ENCODE peak calls at places on chromosomes 6 and 20, in eight cellular contexts. One of them, this sample, is unnamed.

GRCh38 chr6:142624978-142625715 is 319.8 kb downstream of the HIVEP2 start:
- DNase-seq in stomach: no peak
- DNase-seq in brain microvascular endothelial cell: no peak
- DNase-seq in lower leg skin: no peak
- DNase-seq in posterior vena cava: no peak
- DNase-seq in NCI-H1105: no peak
- DNase-seq in activated naive CD4-positive, alpha-beta T cell: no peak
- DNase-seq in activated effector memory CD4-positive, alpha-beta T cell treated with anti-CD3 and anti-CD28 coated beads, Interleukin-2, amount 50 U/mL, for 16 hours: no peak
- DNase-seq in this sample: no peak

GRCh38 chr6:79570802-79571367 is 33.7 kb upstream of the LCA5 start:
- DNase-seq in NCI-H1105: peak
- DNase-seq in lower leg skin: no peak
- DNase-seq in activated naive CD4-positive, alpha-beta T cell: no peak
- DNase-seq in brain microvascular endothelial cell: no peak
- DNase-seq in activated effector memory CD4-positive, alpha-beta T cell treated with anti-CD3 and anti-CD28 coated beads, Interleukin-2, amount 50 U/mL, for 16 hours: no peak
- DNase-seq in posterior vena cava: no peak
- DNase-seq in stomach: no peak
- DNase-seq in this sample: no peak

GRCh38 chr6:36548401-36548743 is 1.1 kb upstream of the STK38 start:
- DNase-seq in lower leg skin: no peak
- DNase-seq in brain microvascular endothelial cell: no peak
- DNase-seq in activated naive CD4-positive, alpha-beta T cell: no peak
- DNase-seq in activated effector memory CD4-positive, alpha-beta T cell treated with anti-CD3 and anti-CD28 coated beads, Interleukin-2, amount 50 U/mL, for 16 hours: no peak
- DNase-seq in NCI-H1105: no peak
- DNase-seq in posterior vena cava: no peak
- DNase-seq in stomach: no peak
- DNase-seq in this sample: no peak

GRCh38 chr20:41900292-41900691 is 282.1 kb upstream of the CHD6 start:
- DNase-seq in activated naive CD4-positive, alpha-beta T cell: no peak
- DNase-seq in NCI-H1105: peak
- DNase-seq in stomach: no peak
- DNase-seq in brain microvascular endothelial cell: no peak
- DNase-seq in posterior vena cava: no peak
- DNase-seq in lower leg skin: no peak
- DNase-seq in activated effector memory CD4-positive, alpha-beta T cell treated with anti-CD3 and anti-CD28 coated beads, Interleukin-2, amount 50 U/mL, for 16 hours: no peak
- DNase-seq in this sample: no peak

GRCh38 chr6:131135244-131136020 is at the start of gene AKAP7:
- DNase-seq in activated naive CD4-positive, alpha-beta T cell: peak
- DNase-seq in activated effector memory CD4-positive, alpha-beta T cell treated with anti-CD3 and anti-CD28 coated beads, Interleukin-2, amount 50 U/mL, for 16 hours: peak
- DNase-seq in stomach: peak
- DNase-seq in brain microvascular endothelial cell: peak
- DNase-seq in posterior vena cava: peak
- DNase-seq in lower leg skin: peak
- DNase-seq in NCI-H1105: peak
- DNase-seq in this sample: peak

GRCh38 chr6:40326689-40327404 is 260.3 kb downstream of the LRFN2 start:
- DNase-seq in posterior vena cava: no peak
- DNase-seq in brain microvascular endothelial cell: no peak
- DNase-seq in NCI-H1105: peak
- DNase-seq in activated naive CD4-positive, alpha-beta T cell: no peak
- DNase-seq in stomach: no peak
- DNase-seq in activated effector memory CD4-positive, alpha-beta T cell treated with anti-CD3 and anti-CD28 coated beads, Interleukin-2, amount 50 U/mL, for 16 hours: no peak
- DNase-seq in lower leg skin: no peak
- DNase-seq in this sample: no peak

GRCh38 chr20:64077876-64078551 is 1.3 kb downstream of the RGS19 start:
- DNase-seq in brain microvascular endothelial cell: no peak
- DNase-seq in NCI-H1105: no peak
- DNase-seq in posterior vena cava: no peak
- DNase-seq in lower leg skin: no peak
- DNase-seq in stomach: peak
- DNase-seq in activated naive CD4-positive, alpha-beta T cell: no peak
- DNase-seq in activated effector memory CD4-positive, alpha-beta T cell treated with anti-CD3 and anti-CD28 coated beads, Interleukin-2, amount 50 U/mL, for 16 hours: peak
- DNase-seq in this sample: no peak

GRCh38 chr20:62735331-62735821 is 26.7 kb downstream of the NTSR1 start:
- DNase-seq in stomach: no peak
- DNase-seq in activated naive CD4-positive, alpha-beta T cell: no peak
- DNase-seq in posterior vena cava: peak
- DNase-seq in lower leg skin: peak
- DNase-seq in NCI-H1105: no peak
- DNase-seq in activated effector memory CD4-positive, alpha-beta T cell treated with anti-CD3 and anti-CD28 coated beads, Interleukin-2, amount 50 U/mL, for 16 hours: peak
- DNase-seq in brain microvascular endothelial cell: no peak
- DNase-seq in this sample: no peak

GRCh38 chr20:61436268-61436667 is 184.2 kb downstream of the CDH4 start:
- DNase-seq in brain microvascular endothelial cell: peak
- DNase-seq in stomach: no peak
- DNase-seq in posterior vena cava: no peak
- DNase-seq in activated effector memory CD4-positive, alpha-beta T cell treated with anti-CD3 and anti-CD28 coated beads, Interleukin-2, amount 50 U/mL, for 16 hours: peak
- DNase-seq in lower leg skin: no peak
- DNase-seq in activated naive CD4-positive, alpha-beta T cell: no peak
- DNase-seq in NCI-H1105: no peak
- DNase-seq in this sample: no peak

GRCh38 chr6:112253842-112254816 is at the start of gene LAMA4:
- DNase-seq in posterior vena cava: no peak
- DNase-seq in activated naive CD4-positive, alpha-beta T cell: no peak
- DNase-seq in brain microvascular endothelial cell: peak
- DNase-seq in activated effector memory CD4-positive, alpha-beta T cell treated with anti-CD3 and anti-CD28 coated beads, Interleukin-2, amount 50 U/mL, for 16 hours: no peak
- DNase-seq in NCI-H1105: peak
- DNase-seq in stomach: peak
- DNase-seq in lower leg skin: peak
- DNase-seq in this sample: peak

GRCh38 chr6:87706187-87706966 is 4.3 kb upstream of the AKIRIN2 start:
- DNase-seq in activated effector memory CD4-positive, alpha-beta T cell treated with anti-CD3 and anti-CD28 coated beads, Interleukin-2, amount 50 U/mL, for 16 hours: no peak
- DNase-seq in stomach: no peak
- DNase-seq in NCI-H1105: no peak
- DNase-seq in lower leg skin: no peak
- DNase-seq in brain microvascular endothelial cell: no peak
- DNase-seq in posterior vena cava: no peak
- DNase-seq in activated naive CD4-positive, alpha-beta T cell: no peak
- DNase-seq in this sample: no peak

GRCh38 chr6:149513915-149514314 is 29.1 kb upstream of the ZC3H12D start:
- DNase-seq in stomach: no peak
- DNase-seq in NCI-H1105: no peak
- DNase-seq in lower leg skin: no peak
- DNase-seq in activated effector memory CD4-positive, alpha-beta T cell treated with anti-CD3 and anti-CD28 coated beads, Interleukin-2, amount 50 U/mL, for 16 hours: no peak
- DNase-seq in brain microvascular endothelial cell: no peak
- DNase-seq in activated naive CD4-positive, alpha-beta T cell: no peak
- DNase-seq in posterior vena cava: no peak
- DNase-seq in this sample: no peak

GRCh38 chr20:19265646-19266374 is 53.4 kb downstream of the SLC24A3 start:
- DNase-seq in lower leg skin: peak
- DNase-seq in activated naive CD4-positive, alpha-beta T cell: no peak
- DNase-seq in brain microvascular endothelial cell: no peak
- DNase-seq in NCI-H1105: no peak
- DNase-seq in stomach: no peak
- DNase-seq in posterior vena cava: no peak
- DNase-seq in activated effector memory CD4-positive, alpha-beta T cell treated with anti-CD3 and anti-CD28 coated beads, Interleukin-2, amount 50 U/mL, for 16 hours: no peak
- DNase-seq in this sample: no peak

GRCh38 chr6:30591008-30591407 is 19.8 kb downstream of the ABCF1 start:
- DNase-seq in activated effector memory CD4-positive, alpha-beta T cell treated with anti-CD3 and anti-CD28 coated beads, Interleukin-2, amount 50 U/mL, for 16 hours: no peak
- DNase-seq in NCI-H1105: no peak
- DNase-seq in lower leg skin: no peak
- DNase-seq in stomach: no peak
- DNase-seq in activated naive CD4-positive, alpha-beta T cell: no peak
- DNase-seq in posterior vena cava: peak
- DNase-seq in brain microvascular endothelial cell: no peak
- DNase-seq in this sample: peak

GRCh38 chr6:119148102-119148824 is 69.8 kb upstream of the FAM184A start:
- DNase-seq in stomach: no peak
- DNase-seq in activated effector memory CD4-positive, alpha-beta T cell treated with anti-CD3 and anti-CD28 coated beads, Interleukin-2, amount 50 U/mL, for 16 hours: no peak
- DNase-seq in brain microvascular endothelial cell: peak
- DNase-seq in NCI-H1105: peak
- DNase-seq in posterior vena cava: no peak
- DNase-seq in lower leg skin: no peak
- DNase-seq in activated naive CD4-positive, alpha-beta T cell: no peak
- DNase-seq in this sample: no peak

GRCh38 chr6:5751525-5752252 is 255.0 kb downstream of the NRN1 start:
- DNase-seq in posterior vena cava: no peak
- DNase-seq in lower leg skin: peak
- DNase-seq in activated effector memory CD4-positive, alpha-beta T cell treated with anti-CD3 and anti-CD28 coated beads, Interleukin-2, amount 50 U/mL, for 16 hours: no peak
- DNase-seq in activated naive CD4-positive, alpha-beta T cell: no peak
- DNase-seq in brain microvascular endothelial cell: no peak
- DNase-seq in NCI-H1105: no peak
- DNase-seq in stomach: no peak
- DNase-seq in this sample: no peak

GRCh38 chr6:129853996-129854711 is 7.0 kb downstream of the TMEM244 start:
- DNase-seq in NCI-H1105: no peak
- DNase-seq in brain microvascular endothelial cell: peak
- DNase-seq in stomach: no peak
- DNase-seq in lower leg skin: no peak
- DNase-seq in activated naive CD4-positive, alpha-beta T cell: no peak
- DNase-seq in activated effector memory CD4-positive, alpha-beta T cell treated with anti-CD3 and anti-CD28 coated beads, Interleukin-2, amount 50 U/mL, for 16 hours: no peak
- DNase-seq in posterior vena cava: no peak
- DNase-seq in this sample: no peak

GRCh38 chr6:156378853-156379252 is 398.3 kb upstream of the ARID1B start:
- DNase-seq in stomach: no peak
- DNase-seq in posterior vena cava: no peak
- DNase-seq in NCI-H1105: no peak
- DNase-seq in activated effector memory CD4-positive, alpha-beta T cell treated with anti-CD3 and anti-CD28 coated beads, Interleukin-2, amount 50 U/mL, for 16 hours: no peak
- DNase-seq in activated naive CD4-positive, alpha-beta T cell: no peak
- DNase-seq in brain microvascular endothelial cell: no peak
- DNase-seq in lower leg skin: no peak
- DNase-seq in this sample: no peak

GRCh38 chr20:15937179-15937578 is 636.1 kb downstream of the KIF16B start:
- DNase-seq in NCI-H1105: no peak
- DNase-seq in activated naive CD4-positive, alpha-beta T cell: no peak
- DNase-seq in brain microvascular endothelial cell: no peak
- DNase-seq in lower leg skin: no peak
- DNase-seq in activated effector memory CD4-positive, alpha-beta T cell treated with anti-CD3 and anti-CD28 coated beads, Interleukin-2, amount 50 U/mL, for 16 hours: no peak
- DNase-seq in stomach: no peak
- DNase-seq in posterior vena cava: no peak
- DNase-seq in this sample: no peak

GRCh38 chr6:29531668-29532067 is 27.9 kb downstream of the UBD start:
- DNase-seq in NCI-H1105: no peak
- DNase-seq in activated naive CD4-positive, alpha-beta T cell: no peak
- DNase-seq in brain microvascular endothelial cell: peak
- DNase-seq in lower leg skin: no peak
- DNase-seq in posterior vena cava: no peak
- DNase-seq in activated effector memory CD4-positive, alpha-beta T cell treated with anti-CD3 and anti-CD28 coated beads, Interleukin-2, amount 50 U/mL, for 16 hours: no peak
- DNase-seq in stomach: no peak
- DNase-seq in this sample: no peak

GRCh38 chr6:19830171-19830570 is 7.0 kb upstream of the ID4 start:
- DNase-seq in lower leg skin: no peak
- DNase-seq in stomach: no peak
- DNase-seq in NCI-H1105: no peak
- DNase-seq in activated effector memory CD4-positive, alpha-beta T cell treated with anti-CD3 and anti-CD28 coated beads, Interleukin-2, amount 50 U/mL, for 16 hours: no peak
- DNase-seq in activated naive CD4-positive, alpha-beta T cell: no peak
- DNase-seq in posterior vena cava: no peak
- DNase-seq in brain microvascular endothelial cell: peak
- DNase-seq in this sample: no peak

GRCh38 chr6:31641370-31641769 is 11.1 kb downstream of the BAG6 start:
- DNase-seq in NCI-H1105: no peak
- DNase-seq in lower leg skin: no peak
- DNase-seq in posterior vena cava: no peak
- DNase-seq in activated effector memory CD4-positive, alpha-beta T cell treated with anti-CD3 and anti-CD28 coated beads, Interleukin-2, amount 50 U/mL, for 16 hours: no peak
- DNase-seq in stomach: no peak
- DNase-seq in activated naive CD4-positive, alpha-beta T cell: no peak
- DNase-seq in brain microvascular endothelial cell: no peak
- DNase-seq in this sample: no peak

GRCh38 chr20:63117151-63117550 is 98.8 kb downstream of the YTHDF1 start:
- DNase-seq in stomach: no peak
- DNase-seq in activated effector memory CD4-positive, alpha-beta T cell treated with anti-CD3 and anti-CD28 coated beads, Interleukin-2, amount 50 U/mL, for 16 hours: peak
- DNase-seq in lower leg skin: no peak
- DNase-seq in activated naive CD4-positive, alpha-beta T cell: no peak
- DNase-seq in posterior vena cava: no peak
- DNase-seq in brain microvascular endothelial cell: no peak
- DNase-seq in NCI-H1105: peak
- DNase-seq in this sample: no peak

GRCh38 chr6:20757761-20758160 is 223.5 kb downstream of the CDKAL1 start:
- DNase-seq in lower leg skin: no peak
- DNase-seq in brain microvascular endothelial cell: peak
- DNase-seq in activated naive CD4-positive, alpha-beta T cell: no peak
- DNase-seq in activated effector memory CD4-positive, alpha-beta T cell treated with anti-CD3 and anti-CD28 coated beads, Interleukin-2, amount 50 U/mL, for 16 hours: no peak
- DNase-seq in NCI-H1105: no peak
- DNase-seq in posterior vena cava: no peak
- DNase-seq in stomach: no peak
- DNase-seq in this sample: no peak

GRCh38 chr6:159099311-159099710 is 54.5 kb upstream of the TAGAP start:
- DNase-seq in stomach: no peak
- DNase-seq in posterior vena cava: no peak
- DNase-seq in activated naive CD4-positive, alpha-beta T cell: no peak
- DNase-seq in NCI-H1105: no peak
- DNase-seq in brain microvascular endothelial cell: no peak
- DNase-seq in lower leg skin: peak
- DNase-seq in activated effector memory CD4-positive, alpha-beta T cell treated with anti-CD3 and anti-CD28 coated beads, Interleukin-2, amount 50 U/mL, for 16 hours: no peak
- DNase-seq in this sample: no peak

GRCh38 chr6:5763407-5763806 is 243.3 kb downstream of the NRN1 start:
- DNase-seq in NCI-H1105: no peak
- DNase-seq in brain microvascular endothelial cell: no peak
- DNase-seq in activated effector memory CD4-positive, alpha-beta T cell treated with anti-CD3 and anti-CD28 coated beads, Interleukin-2, amount 50 U/mL, for 16 hours: no peak
- DNase-seq in lower leg skin: peak
- DNase-seq in activated naive CD4-positive, alpha-beta T cell: no peak
- DNase-seq in stomach: no peak
- DNase-seq in posterior vena cava: no peak
- DNase-seq in this sample: no peak

GRCh38 chr6:15303920-15304291 is 58.0 kb downstream of the JARID2 start:
- DNase-seq in stomach: no peak
- DNase-seq in brain microvascular endothelial cell: no peak
- DNase-seq in lower leg skin: no peak
- DNase-seq in activated effector memory CD4-positive, alpha-beta T cell treated with anti-CD3 and anti-CD28 coated beads, Interleukin-2, amount 50 U/mL, for 16 hours: no peak
- DNase-seq in NCI-H1105: no peak
- DNase-seq in posterior vena cava: no peak
- DNase-seq in activated naive CD4-positive, alpha-beta T cell: no peak
- DNase-seq in this sample: no peak

GRCh38 chr20:14235355-14235754 is 102.1 kb downstream of the FLRT3 start:
- DNase-seq in brain microvascular endothelial cell: peak
- DNase-seq in activated naive CD4-positive, alpha-beta T cell: no peak
- DNase-seq in stomach: no peak
- DNase-seq in posterior vena cava: no peak
- DNase-seq in activated effector memory CD4-positive, alpha-beta T cell treated with anti-CD3 and anti-CD28 coated beads, Interleukin-2, amount 50 U/mL, for 16 hours: no peak
- DNase-seq in NCI-H1105: no peak
- DNase-seq in lower leg skin: no peak
- DNase-seq in this sample: no peak

GRCh38 chr6:95203153-95203754 is 374.1 kb upstream of the MANEA start:
- DNase-seq in NCI-H1105: peak
- DNase-seq in brain microvascular endothelial cell: peak
- DNase-seq in posterior vena cava: no peak
- DNase-seq in activated naive CD4-positive, alpha-beta T cell: no peak
- DNase-seq in stomach: no peak
- DNase-seq in lower leg skin: no peak
- DNase-seq in activated effector memory CD4-positive, alpha-beta T cell treated with anti-CD3 and anti-CD28 coated beads, Interleukin-2, amount 50 U/mL, for 16 hours: no peak
- DNase-seq in this sample: no peak

GRCh38 chr6:134240664-134241431 is 77.1 kb downstream of the SGK1 start:
- DNase-seq in posterior vena cava: peak
- DNase-seq in activated effector memory CD4-positive, alpha-beta T cell treated with anti-CD3 and anti-CD28 coated beads, Interleukin-2, amount 50 U/mL, for 16 hours: peak
- DNase-seq in NCI-H1105: no peak
- DNase-seq in stomach: peak
- DNase-seq in lower leg skin: peak
- DNase-seq in activated naive CD4-positive, alpha-beta T cell: peak
- DNase-seq in brain microvascular endothelial cell: no peak
- DNase-seq in this sample: no peak

GRCh38 chr6:149545258-149545753 is 537 bp downstream of the PPIL4 start:
- DNase-seq in activated naive CD4-positive, alpha-beta T cell: no peak
- DNase-seq in NCI-H1105: no peak
- DNase-seq in stomach: peak
- DNase-seq in posterior vena cava: no peak
- DNase-seq in activated effector memory CD4-positive, alpha-beta T cell treated with anti-CD3 and anti-CD28 coated beads, Interleukin-2, amount 50 U/mL, for 16 hours: peak
- DNase-seq in brain microvascular endothelial cell: peak
- DNase-seq in lower leg skin: no peak
- DNase-seq in this sample: no peak

GRCh38 chr6:152121910-152122309 is 314.4 kb downstream of the ESR1 start:
- DNase-seq in brain microvascular endothelial cell: no peak
- DNase-seq in activated naive CD4-positive, alpha-beta T cell: no peak
- DNase-seq in NCI-H1105: no peak
- DNase-seq in lower leg skin: no peak
- DNase-seq in activated effector memory CD4-positive, alpha-beta T cell treated with anti-CD3 and anti-CD28 coated beads, Interleukin-2, amount 50 U/mL, for 16 hours: no peak
- DNase-seq in posterior vena cava: no peak
- DNase-seq in stomach: no peak
- DNase-seq in this sample: no peak

GRCh38 chr6:54188832-54189231 is 77.6 kb downstream of the MLIP start:
- DNase-seq in lower leg skin: no peak
- DNase-seq in activated effector memory CD4-positive, alpha-beta T cell treated with anti-CD3 and anti-CD28 coated beads, Interleukin-2, amount 50 U/mL, for 16 hours: no peak
- DNase-seq in posterior vena cava: no peak
- DNase-seq in activated naive CD4-positive, alpha-beta T cell: no peak
- DNase-seq in NCI-H1105: no peak
- DNase-seq in brain microvascular endothelial cell: no peak
- DNase-seq in stomach: no peak
- DNase-seq in this sample: no peak

GRCh38 chr6:16872543-16873230 is 111.4 kb upstream of the ATXN1 start:
- DNase-seq in posterior vena cava: no peak
- DNase-seq in stomach: no peak
- DNase-seq in brain microvascular endothelial cell: no peak
- DNase-seq in activated naive CD4-positive, alpha-beta T cell: no peak
- DNase-seq in activated effector memory CD4-positive, alpha-beta T cell treated with anti-CD3 and anti-CD28 coated beads, Interleukin-2, amount 50 U/mL, for 16 hours: no peak
- DNase-seq in NCI-H1105: no peak
- DNase-seq in lower leg skin: no peak
- DNase-seq in this sample: no peak